ENCODE peak calls at places on chromosomes 5 and 9, in five cellular contexts. H is fibroblast of pulmonary artery, B is lower lobe of right lung, O is fibroblast of mammary gland, C is esophagus squamous epithelium. M is an unnamed sample.

GRCh38 chr9:127754099-127754760 is 19.1 kb upstream of the TOR2A start:
- DNase-seq in H (no peak), B (no peak), O (no peak), C (no peak), M (no peak)

GRCh38 chr5:33937017-33937699 is 972 bp downstream of the RXFP3 start:
- DNase-seq in H (no peak), B (no peak), O (no peak), C (no peak), M (no peak)

GRCh38 chr9:122033775-122034373 is 59.2 kb downstream of the TTLL11 start:
- DNase-seq in H (no peak), B (no peak), O (no peak), C (no peak), M (no peak)

GRCh38 chr9:7206221-7206758 is 448.5 kb downstream of the KDM4C start:
- DNase-seq in H (no peak), B (no peak), O (no peak), C (no peak), M (no peak)

GRCh38 chr5:122723606-122724352 is 51.1 kb upstream of the SNX2 start:
- DNase-seq in H (peak; percentile 44), B (no peak), O (peak; percentile 94), C (no peak), M (peak; percentile 93)

GRCh38 chr5:219492-219891 is 1.4 kb downstream of the SDHA start:
- DNase-seq in H (peak; percentile 32), B (no peak), O (peak; percentile 64), C (no peak), M (peak; percentile 23)

GRCh38 chr9:34547960-34548603 is 25.3 kb upstream of the ENHO start:
- DNase-seq in H (peak; percentile 66), B (peak; percentile 68), O (peak; percentile 47), C (no peak), M (peak; percentile 84)

GRCh38 chr9:98091735-98092632 is 27.0 kb downstream of the TRIM14 start:
- DNase-seq in H (peak; percentile 64), B (no peak), O (peak; percentile 45), C (no peak), M (no peak)

GRCh38 chr9:32589083-32589713 is 16.2 kb upstream of the NDUFB6 start:
- DNase-seq in H (peak; percentile 78), B (no peak), O (peak; percentile 69), C (no peak), M (peak; percentile 24)

GRCh38 chr5:147442134-147442726 is 67.6 kb downstream of the DPYSL3 start:
- DNase-seq in H (peak; percentile 39), B (no peak), O (no peak), C (no peak), M (no peak)

GRCh38 chr9:136193127-136193890 is 11.6 kb downstream of the LHX3 start:
- DNase-seq in H (no peak), B (no peak), O (no peak), C (no peak), M (no peak)

GRCh38 chr5:122312670-122312988 is 592 bp downstream of the SNCAIP start:
- DNase-seq in H (peak; percentile 23), B (no peak), O (peak; percentile 26), C (no peak), M (peak; percentile 59)

GRCh38 chr5:1161108-1161831 is 40.1 kb upstream of the SLC6A19 start:
- DNase-seq in H (peak; percentile 22), B (no peak), O (no peak), C (no peak), M (no peak)

GRCh38 chr5:114055318-114055788 is 306.5 kb upstream of the KCNN2 start:
- DNase-seq in H (peak; percentile 21), B (peak; percentile 45), O (peak; percentile 5), C (no peak), M (peak; percentile 19)

GRCh38 chr5:142621227-142621626 is 64.7 kb downstream of the FGF1 start:
- DNase-seq in H (peak; percentile 70), B (no peak), O (peak; percentile 66), C (no peak), M (peak; percentile 79)

GRCh38 chr5:154470949-154471870 is 6.8 kb downstream of the HAND1 start:
- DNase-seq in H (no peak), B (no peak), O (no peak), C (no peak), M (no peak)

GRCh38 chr5:132385321-132386105 is 16.0 kb downstream of the SLC22A5 start:
- DNase-seq in H (peak; percentile 75), B (no peak), O (peak; percentile 71), C (no peak), M (peak; percentile 57)

GRCh38 chr5:127926974-127927373 is 156.6 kb upstream of the SLC12A2 start:
- DNase-seq in H (no peak), B (no peak), O (no peak), C (no peak), M (no peak)

GRCh38 chr9:132677976-132678375 is 7.7 kb downstream of the GTF3C4 start:
- DNase-seq in H (no peak), B (no peak), O (no peak), C (no peak), M (no peak)

GRCh38 chr5:95130951-95131350 is 153.9 kb downstream of the MCTP1 start:
- DNase-seq in H (peak; percentile 2), B (no peak), O (peak; percentile 3), C (no peak), M (no peak)

GRCh38 chr5:87002485-87002884 is 265.2 kb upstream of the RASA1 start:
- DNase-seq in H (no peak), B (no peak), O (peak; percentile 2), C (no peak), M (peak; percentile 8)

GRCh38 chr9:101457003-101457402 is 21.4 kb upstream of the ALDOB start:
- DNase-seq in H (no peak), B (no peak), O (no peak), C (no peak), M (no peak)

GRCh38 chr9:34571180-34571800 is 18.2 kb downstream of the CNTFR start:
- DNase-seq in H (peak; percentile 30), B (no peak), O (no peak), C (no peak), M (no peak)

GRCh38 chr5:128538249-128539037 is 398 bp upstream of the FBN2 start:
- DNase-seq in H (peak; percentile 91), B (peak; percentile 60), O (peak; percentile 82), C (no peak), M (peak; percentile 97)

GRCh38 chr5:168076561-168076991 is 214.9 kb upstream of the WWC1 start:
- DNase-seq in H (peak; percentile 51), B (peak; percentile 53), O (peak; percentile 50), C (no peak), M (no peak)

GRCh38 chr5:142151436-142152382 is 43.1 kb downstream of the NDFIP1 start:
- DNase-seq in H (peak; percentile 94), B (no peak), O (peak; percentile 83), C (no peak), M (peak; percentile 63)

GRCh38 chr9:26129216-26129615 is 451.0 kb upstream of the TUSC1 start:
- DNase-seq in H (peak; percentile 11), B (no peak), O (peak; percentile 89), C (no peak), M (peak; percentile 33)

GRCh38 chr9:130830199-130830598 is 4.9 kb upstream of the ABL1 start:
- DNase-seq in H (no peak), B (no peak), O (no peak), C (no peak), M (no peak)

GRCh38 chr5:81172710-81173109 is 60.4 kb upstream of the CKMT2 start:
- DNase-seq in H (no peak), B (no peak), O (peak; percentile 8), C (no peak), M (peak; percentile 39)

GRCh38 chr5:95927927-95928723 is 33.5 kb downstream of the ELL2 start:
- DNase-seq in H (no peak), B (no peak), O (no peak), C (no peak), M (no peak)

GRCh38 chr9:20650750-20651299 is 28.5 kb upstream of the MLLT3 start:
- DNase-seq in H (no peak), B (no peak), O (no peak), C (no peak), M (no peak)
- H3K4me3 ChIP-seq in H (no peak overlapping the region), B (no peak overlapping the region), O (no peak overlapping the region), C (no peak overlapping the region), M (no peak overlapping the region)

GRCh38 chr9:15641301-15641700 is 88.5 kb downstream of the CCDC171 start:
- DNase-seq in H (no peak), B (no peak), O (no peak), C (no peak), M (no peak)

GRCh38 chr9:15642369-15642962 is 89.6 kb downstream of the CCDC171 start:
- DNase-seq in H (peak; percentile 68), B (no peak), O (peak; percentile 60), C (no peak), M (no peak)
- TF ChIP-seq CTCF in H (peak; percentile 59), B (peak; percentile 46), O (peak; percentile 56), C (peak; percentile 25), M (peak; percentile 34)

GRCh38 chr9:87500491-87500890 is 2.8 kb downstream of the DAPK1 start:
- DNase-seq in H (no peak), B (no peak), O (peak; percentile 9), C (no peak), M (no peak)
- H3K4me3 ChIP-seq in H (peak overlapping the region; percentile 71), B (peak overlapping the region; percentile 81), O (no peak overlapping the region), C (no peak overlapping the region), M (no peak overlapping the region)

GRCh38 chr5:18043344-18043743 is 409.1 kb downstream of the TAF11L14 start:
- DNase-seq in H (no peak), B (no peak), O (no peak), C (no peak), M (no peak)
- TF ChIP-seq CTCF in H (no peak), B (no peak), O (no peak), C (no peak), M (no peak)

M was measured in foreskin fibroblast.